ENCODE peak calls at places on chromosomes 3 and 15, in eight cellular contexts. O is tibial artery, Q is breast epithelium, L is Panc1, D is transverse colon, Y is psoas muscle, G is right lobe of liver, B is NB4. E is an unnamed sample.

GRCh38 chr3:41881233-41881821 is 80.6 kb downstream of the ULK4 start:
- DNase-seq in O (no peak), B (peak; percentile 50), L (peak; percentile 10), Y (no peak), G (no peak), Q (no peak), D (no peak), E (peak; percentile 21)

GRCh38 chr15:55873024-55873745 is 120.2 kb downstream of the NEDD4 start:
- DNase-seq in L (no peak), Q (no peak), G (no peak), O (no peak), B (no peak), Y (no peak), D (no peak), E (no peak)

GRCh38 chr3:151918253-151919029 is 45.0 kb downstream of the SUCNR1 start:
- DNase-seq in B (peak; percentile 80), O (no peak), L (peak; percentile 56), G (no peak), Q (no peak), D (no peak), Y (no peak), E (no peak)

GRCh38 chr3:46456118-46456517 is 8.6 kb downstream of the LTF start:
- DNase-seq in O (no peak), Q (no peak), B (no peak), L (no peak), D (no peak), G (no peak), Y (no peak), E (no peak)

GRCh38 chr15:44066211-44066827 is 128.8 kb downstream of the FRMD5 start:
- DNase-seq in Q (no peak), G (no peak), O (no peak), Y (no peak), L (peak; percentile 58), B (peak; percentile 73), D (peak; percentile 65), E (peak; percentile 32)

GRCh38 chr3:38573111-38573510 is 76.4 kb downstream of the SCN5A start:
- DNase-seq in Q (no peak), G (no peak), D (no peak), Y (no peak), B (no peak), O (no peak), L (no peak), E (no peak)

GRCh38 chr3:82498186-82498585 is 736.7 kb upstream of the GBE1 start:
- DNase-seq in L (no peak), D (no peak), G (no peak), Y (no peak), Q (no peak), B (no peak), O (no peak), E (no peak)

GRCh38 chr15:62390793-62391543 is 225.9 kb upstream of the C2CD4B start:
- DNase-seq in O (peak; percentile 41), L (no peak), G (peak; percentile 67), B (peak; percentile 57), D (peak; percentile 44), Y (peak; percentile 50), Q (no peak), E (no peak)

GRCh38 chr3:52093751-52094525 is 37.6 kb upstream of the DUSP7 start:
- DNase-seq in B (no peak), L (no peak), D (no peak), O (no peak), G (peak; percentile 21), Y (no peak), Q (no peak), E (peak; percentile 33)

GRCh38 chr3:12751548-12751947 is 7.5 kb downstream of the TMEM40 start:
- DNase-seq in Y (no peak), D (no peak), L (no peak), G (no peak), O (no peak), Q (no peak), B (no peak), E (no peak)

GRCh38 chr15:99099661-99100060 is 5.2 kb upstream of the SYNM start:
- DNase-seq in B (no peak), O (no peak), Q (no peak), L (no peak), Y (no peak), G (no peak), D (no peak), E (no peak)

GRCh38 chr3:136142592-136142991 is 53.5 kb downstream of the MSL2 start:
- DNase-seq in Q (no peak), Y (no peak), B (no peak), D (no peak), G (no peak), O (no peak), L (peak; percentile 90), E (peak; percentile 87)

GRCh38 chr3:182909318-182910040 is 70.9 kb downstream of the DCUN1D1 start:
- DNase-seq in G (no peak), B (peak; percentile 19), L (no peak), D (no peak), Y (no peak), O (no peak), Q (no peak), E (no peak)

GRCh38 chr3:87553058-87553457 is 276.7 kb upstream of the POU1F1 start:
- DNase-seq in D (no peak), B (no peak), O (no peak), Y (no peak), L (no peak), Q (no peak), G (no peak), E (no peak)

GRCh38 chr3:141789281-141789680 is 26.1 kb downstream of the GRK7 start:
- DNase-seq in Q (no peak), O (no peak), L (no peak), B (peak; percentile 28), G (no peak), D (no peak), Y (no peak), E (no peak)

GRCh38 chr15:95996494-95996893 is 334.0 kb upstream of the NR2F2 start:
- DNase-seq in Q (no peak), B (peak; percentile 59), D (no peak), L (no peak), Y (no peak), O (no peak), G (no peak), E (no peak)

GRCh38 chr3:45994661-45995369 is 809 bp downstream of the FYCO1 start:
- DNase-seq in L (no peak), B (peak; percentile 63), Q (no peak), Y (no peak), G (no peak), D (peak; percentile 54), O (no peak), E (no peak)

GRCh38 chr3:167874667-167875372 is 139.3 kb downstream of the SERPINI1 start:
- DNase-seq in Y (no peak), Q (no peak), G (no peak), B (no peak), O (peak; percentile 21), D (no peak), L (no peak), E (no peak)

GRCh38 chr3:141544697-141545096 is 57.9 kb downstream of the RASA2 start:
- DNase-seq in Q (no peak), D (no peak), L (no peak), O (no peak), B (no peak), Y (no peak), G (no peak), E (no peak)

GRCh38 chr3:160870327-160870726 is 114.3 kb downstream of the PPM1L start:
- DNase-seq in L (no peak), Q (no peak), B (no peak), Y (no peak), G (no peak), D (no peak), O (no peak), E (no peak)

GRCh38 chr3:141413387-141414140 is 45.3 kb downstream of the ZBTB38 start:
- DNase-seq in Q (no peak), D (no peak), O (no peak), L (no peak), B (no peak), Y (no peak), G (no peak), E (no peak)

GRCh38 chr3:45227131-45227819 is 1.2 kb upstream of the TMEM158 start:
- DNase-seq in Q (no peak), Y (no peak), D (no peak), L (no peak), B (no peak), G (no peak), O (no peak), E (no peak)

GRCh38 chr15:94168250-94168649 is 63.1 kb upstream of the MCTP2 start:
- DNase-seq in Y (no peak), Q (no peak), G (no peak), L (no peak), D (no peak), B (peak; percentile 42), O (no peak), E (no peak)
- TF ChIP-seq CTCF in Y (no peak), Q (no peak), G (no peak), L (peak; percentile 50), D (no peak), B (peak; percentile 58), O (no peak), E (peak; percentile 26)

GRCh38 chr15:76341366-76342045 is 4.9 kb downstream of the ISL2 start:
- DNase-seq in Q (no peak), O (no peak), Y (no peak), D (peak; percentile 43), G (no peak), B (no peak), L (no peak), E (no peak)
- H3K4me3 ChIP-seq in Q (peak overlapping the region; percentile 41), O (peak overlapping the region; percentile 50), Y (peak overlapping the region; percentile 61), D (no peak overlapping the region), G (no peak overlapping the region), B (no peak overlapping the region), L (peak overlapping the region; percentile 42), E (peak overlapping the region; percentile 75)

DNA sequence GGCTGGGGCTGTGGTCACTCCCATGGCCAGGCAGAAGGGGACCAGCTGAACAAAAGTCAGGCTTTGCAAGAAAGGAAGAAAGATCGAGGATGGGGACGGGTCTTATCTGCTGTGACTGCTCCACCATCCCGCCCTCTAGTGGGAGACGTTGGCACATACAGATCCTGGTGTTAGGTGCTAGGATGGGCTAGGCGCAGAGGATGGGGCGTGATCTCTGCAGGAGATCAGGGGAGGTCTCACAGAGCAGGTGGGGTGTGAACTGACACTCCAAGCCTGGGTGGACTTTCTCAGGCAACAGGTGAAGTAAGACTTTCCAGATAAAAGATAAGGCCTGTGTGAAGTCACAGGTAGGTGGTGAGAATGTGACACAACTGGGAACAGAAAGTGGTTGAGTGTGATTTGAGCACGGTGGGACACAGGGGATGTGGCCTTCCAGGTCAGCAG is 141.9 kb upstream of the SMAD3 start:
- DNase-seq in G (no peak), Y (no peak), B (peak; percentile 40), O (no peak), D (peak; percentile 43), Q (no peak), L (no peak), E (no peak)
- TF ChIP-seq CTCF in G (peak; percentile 33), Y (no peak), B (peak; percentile 28), O (peak; percentile 12), D (peak; percentile 31), Q (no peak), L (peak; percentile 73), E (peak; percentile 70)

GRCh38 chr15:76012021-76012551 is at the start of gene NRG4:
- DNase-seq in B (peak; percentile 59), G (no peak), O (no peak), L (no peak), D (peak; percentile 26), Y (no peak), Q (no peak), E (no peak)
- H3K4me3 ChIP-seq in B (peak within 1 kb of the TSS; percentile 67), G (peak within 1 kb of the TSS; percentile 9), O (no peak within 1 kb of the TSS), L (peak within 1 kb of the TSS; percentile 28), D (no peak within 1 kb of the TSS), Y (peak within 1 kb of the TSS; percentile 65), Q (no peak within 1 kb of the TSS), E (no peak within 1 kb of the TSS)

GRCh38 chr3:126342991-126343661 is 14.1 kb downstream of the KLF15 start:
- DNase-seq in O (peak; percentile 22), B (peak; percentile 53), D (peak; percentile 6), L (no peak), Q (peak; percentile 34), Y (peak; percentile 19), G (peak; percentile 51), E (no peak)
- TF ChIP-seq CTCF in O (no peak), B (no peak), D (no peak), L (no peak), Q (no peak), Y (no peak), G (no peak), E (no peak)

E was measured in HFF-Myc.